ENCODE peak calls at places on chromosomes 7 and 10, in ten cellular contexts. One of them, this sample, is unnamed.

GRCh38 chr10:101829561-101830315 is 11.5 kb upstream of the OGA start:
- DNase-seq in thoracic aorta: no peak
- DNase-seq in NCI-H510A treated with DMSO at 0.1 percent for 48 hours: no peak
- DNase-seq in Right ventricle myocardium superior: peak; percentile 63
- DNase-seq in hepatocyte: peak; percentile 79
- DNase-seq in GM20000: peak; percentile 94
- DNase-seq in stimulated activated CD4-positive, alpha-beta T cell treated with anti-CD3 and anti-CD28 coated beads, Interleukin-2, amount 100 ng/mL, for 24 hours: peak; percentile 64
- DNase-seq in bronchial epithelial cell: no peak
- DNase-seq in T-helper 9 cell: peak; percentile 64
- DNase-seq in GM03348: peak; percentile 50
- DNase-seq in this sample: peak; percentile 67

GRCh38 chr7:74280985-74281384 is 8.2 kb upstream of the CLIP2 start:
- DNase-seq in T-helper 9 cell: no peak
- DNase-seq in stimulated activated CD4-positive, alpha-beta T cell treated with anti-CD3 and anti-CD28 coated beads, Interleukin-2, amount 100 ng/mL, for 24 hours: no peak
- DNase-seq in Right ventricle myocardium superior: no peak
- DNase-seq in NCI-H510A treated with DMSO at 0.1 percent for 48 hours: no peak
- DNase-seq in thoracic aorta: no peak
- DNase-seq in hepatocyte: no peak
- DNase-seq in bronchial epithelial cell: no peak
- DNase-seq in GM03348: no peak
- DNase-seq in GM20000: no peak
- DNase-seq in this sample: no peak

GRCh38 chr10:34732926-34733325 is 82.2 kb downstream of the PARD3 start:
- DNase-seq in hepatocyte: no peak
- DNase-seq in T-helper 9 cell: no peak
- DNase-seq in GM20000: no peak
- DNase-seq in Right ventricle myocardium superior: no peak
- DNase-seq in NCI-H510A treated with DMSO at 0.1 percent for 48 hours: no peak
- DNase-seq in bronchial epithelial cell: peak; percentile 93
- DNase-seq in stimulated activated CD4-positive, alpha-beta T cell treated with anti-CD3 and anti-CD28 coated beads, Interleukin-2, amount 100 ng/mL, for 24 hours: no peak
- DNase-seq in thoracic aorta: no peak
- DNase-seq in GM03348: peak; percentile 24
- DNase-seq in this sample: no peak

GRCh38 chr7:134584290-134584689 is 35.4 kb downstream of the AKR1B15 start:
- DNase-seq in hepatocyte: no peak
- DNase-seq in Right ventricle myocardium superior: no peak
- DNase-seq in T-helper 9 cell: no peak
- DNase-seq in stimulated activated CD4-positive, alpha-beta T cell treated with anti-CD3 and anti-CD28 coated beads, Interleukin-2, amount 100 ng/mL, for 24 hours: no peak
- DNase-seq in GM03348: no peak
- DNase-seq in NCI-H510A treated with DMSO at 0.1 percent for 48 hours: no peak
- DNase-seq in bronchial epithelial cell: no peak
- DNase-seq in GM20000: no peak
- DNase-seq in thoracic aorta: no peak
- DNase-seq in this sample: no peak

GRCh38 chr7:4416436-4417092 is 265.5 kb upstream of the FOXK1 start:
- DNase-seq in stimulated activated CD4-positive, alpha-beta T cell treated with anti-CD3 and anti-CD28 coated beads, Interleukin-2, amount 100 ng/mL, for 24 hours: no peak
- DNase-seq in Right ventricle myocardium superior: peak; percentile 43
- DNase-seq in hepatocyte: peak; percentile 29
- DNase-seq in GM03348: no peak
- DNase-seq in thoracic aorta: no peak
- DNase-seq in NCI-H510A treated with DMSO at 0.1 percent for 48 hours: peak; percentile 59
- DNase-seq in GM20000: no peak
- DNase-seq in T-helper 9 cell: no peak
- DNase-seq in bronchial epithelial cell: no peak
- DNase-seq in this sample: no peak

GRCh38 chr10:65194555-65194954 is 1673.4 kb downstream of the REEP3 start:
- DNase-seq in T-helper 9 cell: no peak
- DNase-seq in Right ventricle myocardium superior: no peak
- DNase-seq in stimulated activated CD4-positive, alpha-beta T cell treated with anti-CD3 and anti-CD28 coated beads, Interleukin-2, amount 100 ng/mL, for 24 hours: no peak
- DNase-seq in GM03348: no peak
- DNase-seq in NCI-H510A treated with DMSO at 0.1 percent for 48 hours: no peak
- DNase-seq in hepatocyte: peak; percentile 21
- DNase-seq in thoracic aorta: no peak
- DNase-seq in GM20000: no peak
- DNase-seq in bronchial epithelial cell: no peak
- DNase-seq in this sample: no peak

GRCh38 chr7:99459087-99459486 is 6.9 kb downstream of the ATP5MF start:
- DNase-seq in T-helper 9 cell: no peak
- DNase-seq in Right ventricle myocardium superior: no peak
- DNase-seq in GM03348: no peak
- DNase-seq in GM20000: no peak
- DNase-seq in bronchial epithelial cell: peak; percentile 20
- DNase-seq in stimulated activated CD4-positive, alpha-beta T cell treated with anti-CD3 and anti-CD28 coated beads, Interleukin-2, amount 100 ng/mL, for 24 hours: peak; percentile 38
- DNase-seq in hepatocyte: no peak
- DNase-seq in NCI-H510A treated with DMSO at 0.1 percent for 48 hours: no peak
- DNase-seq in thoracic aorta: no peak
- DNase-seq in this sample: no peak

GRCh38 chr7:48183370-48183743 is 12.1 kb downstream of the ABCA13 start:
- DNase-seq in thoracic aorta: no peak
- DNase-seq in GM03348: no peak
- DNase-seq in GM20000: no peak
- DNase-seq in hepatocyte: no peak
- DNase-seq in T-helper 9 cell: no peak
- DNase-seq in Right ventricle myocardium superior: no peak
- DNase-seq in bronchial epithelial cell: no peak
- DNase-seq in NCI-H510A treated with DMSO at 0.1 percent for 48 hours: no peak
- DNase-seq in stimulated activated CD4-positive, alpha-beta T cell treated with anti-CD3 and anti-CD28 coated beads, Interleukin-2, amount 100 ng/mL, for 24 hours: no peak
- DNase-seq in this sample: no peak

GRCh38 chr10:128400564-128400963 is 274.3 kb upstream of the MKI67 start:
- DNase-seq in bronchial epithelial cell: no peak
- DNase-seq in thoracic aorta: no peak
- DNase-seq in GM03348: no peak
- DNase-seq in T-helper 9 cell: no peak
- DNase-seq in Right ventricle myocardium superior: no peak
- DNase-seq in hepatocyte: no peak
- DNase-seq in NCI-H510A treated with DMSO at 0.1 percent for 48 hours: no peak
- DNase-seq in stimulated activated CD4-positive, alpha-beta T cell treated with anti-CD3 and anti-CD28 coated beads, Interleukin-2, amount 100 ng/mL, for 24 hours: no peak
- DNase-seq in GM20000: no peak
- DNase-seq in this sample: no peak

GRCh38 chr7:30846378-30846777 is 65.3 kb upstream of the AQP1 start:
- DNase-seq in thoracic aorta: no peak
- DNase-seq in GM03348: no peak
- DNase-seq in stimulated activated CD4-positive, alpha-beta T cell treated with anti-CD3 and anti-CD28 coated beads, Interleukin-2, amount 100 ng/mL, for 24 hours: no peak
- DNase-seq in GM20000: no peak
- DNase-seq in Right ventricle myocardium superior: no peak
- DNase-seq in T-helper 9 cell: no peak
- DNase-seq in NCI-H510A treated with DMSO at 0.1 percent for 48 hours: peak; percentile 7
- DNase-seq in hepatocyte: no peak
- DNase-seq in bronchial epithelial cell: peak; percentile 89
- DNase-seq in this sample: no peak

GRCh38 chr7:148699772-148700629 is 1.3 kb downstream of the CUL1 start:
- DNase-seq in T-helper 9 cell: no peak
- DNase-seq in GM03348: peak; percentile 50
- DNase-seq in GM20000: no peak
- DNase-seq in stimulated activated CD4-positive, alpha-beta T cell treated with anti-CD3 and anti-CD28 coated beads, Interleukin-2, amount 100 ng/mL, for 24 hours: no peak
- DNase-seq in hepatocyte: peak; percentile 23
- DNase-seq in thoracic aorta: no peak
- DNase-seq in NCI-H510A treated with DMSO at 0.1 percent for 48 hours: peak; percentile 10
- DNase-seq in bronchial epithelial cell: no peak
- DNase-seq in Right ventricle myocardium superior: no peak
- DNase-seq in this sample: no peak

GRCh38 chr10:117413928-117414618 is 38.8 kb upstream of the PDZD8 start:
- DNase-seq in GM03348: peak; percentile 41
- DNase-seq in Right ventricle myocardium superior: no peak
- DNase-seq in T-helper 9 cell: no peak
- DNase-seq in hepatocyte: no peak
- DNase-seq in NCI-H510A treated with DMSO at 0.1 percent for 48 hours: no peak
- DNase-seq in bronchial epithelial cell: peak; percentile 90
- DNase-seq in stimulated activated CD4-positive, alpha-beta T cell treated with anti-CD3 and anti-CD28 coated beads, Interleukin-2, amount 100 ng/mL, for 24 hours: no peak
- DNase-seq in GM20000: no peak
- DNase-seq in thoracic aorta: no peak
- DNase-seq in this sample: no peak

GRCh38 chr7:73646785-73647724 is 20.6 kb upstream of the VPS37D start:
- DNase-seq in bronchial epithelial cell: peak; percentile 9
- DNase-seq in Right ventricle myocardium superior: no peak
- DNase-seq in thoracic aorta: no peak
- DNase-seq in hepatocyte: no peak
- DNase-seq in GM20000: no peak
- DNase-seq in T-helper 9 cell: no peak
- DNase-seq in stimulated activated CD4-positive, alpha-beta T cell treated with anti-CD3 and anti-CD28 coated beads, Interleukin-2, amount 100 ng/mL, for 24 hours: no peak
- DNase-seq in GM03348: no peak
- DNase-seq in NCI-H510A treated with DMSO at 0.1 percent for 48 hours: no peak
- DNase-seq in this sample: no peak

GRCh38 chr7:114405427-114405826 is 9.2 kb upstream of the FOXP2 start:
- DNase-seq in bronchial epithelial cell: peak; percentile 61
- DNase-seq in GM20000: no peak
- DNase-seq in Right ventricle myocardium superior: no peak
- DNase-seq in stimulated activated CD4-positive, alpha-beta T cell treated with anti-CD3 and anti-CD28 coated beads, Interleukin-2, amount 100 ng/mL, for 24 hours: no peak
- DNase-seq in hepatocyte: peak; percentile 10
- DNase-seq in NCI-H510A treated with DMSO at 0.1 percent for 48 hours: no peak
- DNase-seq in GM03348: no peak
- DNase-seq in thoracic aorta: no peak
- DNase-seq in T-helper 9 cell: no peak
- DNase-seq in this sample: no peak

GRCh38 chr10:86688398-86688921 is 20.1 kb downstream of the LDB3 start:
- DNase-seq in hepatocyte: peak; percentile 77
- DNase-seq in Right ventricle myocardium superior: peak; percentile 63
- DNase-seq in T-helper 9 cell: peak; percentile 29
- DNase-seq in GM20000: peak; percentile 84
- DNase-seq in NCI-H510A treated with DMSO at 0.1 percent for 48 hours: peak; percentile 57
- DNase-seq in stimulated activated CD4-positive, alpha-beta T cell treated with anti-CD3 and anti-CD28 coated beads, Interleukin-2, amount 100 ng/mL, for 24 hours: peak; percentile 51
- DNase-seq in thoracic aorta: no peak
- DNase-seq in GM03348: peak; percentile 88
- DNase-seq in bronchial epithelial cell: peak; percentile 58
- DNase-seq in this sample: peak; percentile 15

GRCh38 chr10:107545717-107546116 is 381.2 kb upstream of the SORCS1 start:
- DNase-seq in T-helper 9 cell: no peak
- DNase-seq in GM03348: no peak
- DNase-seq in stimulated activated CD4-positive, alpha-beta T cell treated with anti-CD3 and anti-CD28 coated beads, Interleukin-2, amount 100 ng/mL, for 24 hours: no peak
- DNase-seq in GM20000: no peak
- DNase-seq in NCI-H510A treated with DMSO at 0.1 percent for 48 hours: no peak
- DNase-seq in hepatocyte: no peak
- DNase-seq in bronchial epithelial cell: no peak
- DNase-seq in thoracic aorta: no peak
- DNase-seq in Right ventricle myocardium superior: no peak
- DNase-seq in this sample: no peak

GRCh38 chr10:79243211-79244067 is 103.8 kb upstream of the PPIF start:
- DNase-seq in Right ventricle myocardium superior: no peak
- DNase-seq in GM20000: peak; percentile 87
- DNase-seq in stimulated activated CD4-positive, alpha-beta T cell treated with anti-CD3 and anti-CD28 coated beads, Interleukin-2, amount 100 ng/mL, for 24 hours: peak; percentile 78
- DNase-seq in NCI-H510A treated with DMSO at 0.1 percent for 48 hours: peak; percentile 36
- DNase-seq in hepatocyte: peak; percentile 46
- DNase-seq in bronchial epithelial cell: no peak
- DNase-seq in T-helper 9 cell: peak; percentile 42
- DNase-seq in GM03348: peak; percentile 65
- DNase-seq in thoracic aorta: no peak
- DNase-seq in this sample: peak; percentile 26

GRCh38 chr7:20141666-20142065 is 75.5 kb downstream of the MACC1 start:
- DNase-seq in GM20000: peak; percentile 17
- DNase-seq in NCI-H510A treated with DMSO at 0.1 percent for 48 hours: no peak
- DNase-seq in Right ventricle myocardium superior: no peak
- DNase-seq in thoracic aorta: no peak
- DNase-seq in bronchial epithelial cell: no peak
- DNase-seq in stimulated activated CD4-positive, alpha-beta T cell treated with anti-CD3 and anti-CD28 coated beads, Interleukin-2, amount 100 ng/mL, for 24 hours: no peak
- DNase-seq in hepatocyte: peak; percentile 62
- DNase-seq in GM03348: no peak
- DNase-seq in T-helper 9 cell: no peak
- DNase-seq in this sample: no peak

GRCh38 chr7:95977994-95978393 is 205.6 kb downstream of the DYNC1I1 start:
- DNase-seq in hepatocyte: no peak
- DNase-seq in GM20000: no peak
- DNase-seq in stimulated activated CD4-positive, alpha-beta T cell treated with anti-CD3 and anti-CD28 coated beads, Interleukin-2, amount 100 ng/mL, for 24 hours: no peak
- DNase-seq in T-helper 9 cell: no peak
- DNase-seq in bronchial epithelial cell: no peak
- DNase-seq in thoracic aorta: no peak
- DNase-seq in NCI-H510A treated with DMSO at 0.1 percent for 48 hours: no peak
- DNase-seq in GM03348: no peak
- DNase-seq in Right ventricle myocardium superior: no peak
- DNase-seq in this sample: no peak

GRCh38 chr7:30916255-30916654 is 4.6 kb downstream of the AQP1 start:
- DNase-seq in NCI-H510A treated with DMSO at 0.1 percent for 48 hours: no peak
- DNase-seq in hepatocyte: no peak
- DNase-seq in thoracic aorta: no peak
- DNase-seq in GM20000: no peak
- DNase-seq in GM03348: no peak
- DNase-seq in bronchial epithelial cell: no peak
- DNase-seq in Right ventricle myocardium superior: no peak
- DNase-seq in T-helper 9 cell: no peak
- DNase-seq in stimulated activated CD4-positive, alpha-beta T cell treated with anti-CD3 and anti-CD28 coated beads, Interleukin-2, amount 100 ng/mL, for 24 hours: no peak
- DNase-seq in this sample: no peak

GRCh38 chr10:132752961-132753360 is 33.0 kb downstream of the NKX6-2 start:
- DNase-seq in GM03348: no peak
- DNase-seq in T-helper 9 cell: no peak
- DNase-seq in NCI-H510A treated with DMSO at 0.1 percent for 48 hours: no peak
- DNase-seq in hepatocyte: no peak
- DNase-seq in GM20000: no peak
- DNase-seq in stimulated activated CD4-positive, alpha-beta T cell treated with anti-CD3 and anti-CD28 coated beads, Interleukin-2, amount 100 ng/mL, for 24 hours: no peak
- DNase-seq in thoracic aorta: no peak
- DNase-seq in Right ventricle myocardium superior: no peak
- DNase-seq in bronchial epithelial cell: no peak
- DNase-seq in this sample: no peak

GRCh38 chr10:42551582-42552187 is 86.7 kb downstream of the ZNF33B start:
- DNase-seq in stimulated activated CD4-positive, alpha-beta T cell treated with anti-CD3 and anti-CD28 coated beads, Interleukin-2, amount 100 ng/mL, for 24 hours: peak; percentile 3
- DNase-seq in GM03348: no peak
- DNase-seq in thoracic aorta: no peak
- DNase-seq in hepatocyte: no peak
- DNase-seq in T-helper 9 cell: no peak
- DNase-seq in NCI-H510A treated with DMSO at 0.1 percent for 48 hours: no peak
- DNase-seq in Right ventricle myocardium superior: no peak
- DNase-seq in bronchial epithelial cell: no peak
- DNase-seq in GM20000: no peak
- DNase-seq in this sample: no peak

GRCh38 chr10:22618081-22618785 is 96.1 kb downstream of the PIP4K2A start:
- DNase-seq in hepatocyte: no peak
- DNase-seq in stimulated activated CD4-positive, alpha-beta T cell treated with anti-CD3 and anti-CD28 coated beads, Interleukin-2, amount 100 ng/mL, for 24 hours: no peak
- DNase-seq in GM20000: no peak
- DNase-seq in GM03348: peak; percentile 20
- DNase-seq in Right ventricle myocardium superior: no peak
- DNase-seq in NCI-H510A treated with DMSO at 0.1 percent for 48 hours: no peak
- DNase-seq in thoracic aorta: no peak
- DNase-seq in T-helper 9 cell: no peak
- DNase-seq in bronchial epithelial cell: peak; percentile 42
- DNase-seq in this sample: no peak

GRCh38 chr7:32074787-32075570 is 4.8 kb upstream of the PDE1C start:
- DNase-seq in GM03348: no peak
- DNase-seq in T-helper 9 cell: no peak
- DNase-seq in NCI-H510A treated with DMSO at 0.1 percent for 48 hours: no peak
- DNase-seq in GM20000: no peak
- DNase-seq in thoracic aorta: no peak
- DNase-seq in bronchial epithelial cell: no peak
- DNase-seq in Right ventricle myocardium superior: no peak
- DNase-seq in hepatocyte: no peak
- DNase-seq in stimulated activated CD4-positive, alpha-beta T cell treated with anti-CD3 and anti-CD28 coated beads, Interleukin-2, amount 100 ng/mL, for 24 hours: no peak
- DNase-seq in this sample: no peak

GRCh38 chr7:28771901-28772622 is 186.1 kb downstream of the TRIL start:
- DNase-seq in T-helper 9 cell: no peak
- DNase-seq in Right ventricle myocardium superior: no peak
- DNase-seq in GM03348: no peak
- DNase-seq in stimulated activated CD4-positive, alpha-beta T cell treated with anti-CD3 and anti-CD28 coated beads, Interleukin-2, amount 100 ng/mL, for 24 hours: no peak
- DNase-seq in thoracic aorta: no peak
- DNase-seq in GM20000: no peak
- DNase-seq in bronchial epithelial cell: no peak
- DNase-seq in hepatocyte: no peak
- DNase-seq in NCI-H510A treated with DMSO at 0.1 percent for 48 hours: peak; percentile 59
- DNase-seq in this sample: no peak

This sample was measured in T-helper 22 cell.